ENCODE peak calls at places on chromosome 3, in seven cellular contexts. Z is HFF-Myc; G is neural progenitor cell; Y is tibial nerve; B is GM10248; M is activated CD8-positive, alpha-beta T cell treated with anti-CD3 and anti-CD28 coated beads for 36 hours; V is A549. C is an unnamed sample.
A peak's percentile ranks its signal among the peaks of the same experiment; 100 is the strongest.

GRCh38 chr3:32782417-32782816 is 35.4 kb upstream of the TRIM71 start:
- DNase-seq in M (no peak), Z (no peak), B (no peak), Y (no peak), G (no peak), V (no peak), C (no peak)

GRCh38 chr3:1578105-1578833 is 485.4 kb downstream of the CNTN6 start:
- DNase-seq in V (no peak), Z (no peak), M (no peak), G (no peak), Y (no peak), B (no peak), C (no peak)

GRCh38 chr3:11954312-11954934 is 49.8 kb upstream of the SYN2 start:
- DNase-seq in M (no peak), Z (no peak), Y (no peak), G (no peak), B (no peak), V (no peak), C (no peak)

GRCh38 chr3:140093742-140094141 is 158.8 kb downstream of the CLSTN2 start:
- DNase-seq in B (no peak), G (no peak), V (no peak), Y (peak; percentile 78), Z (peak; percentile 70), M (no peak), C (no peak)

GRCh38 chr3:151434151-151434890 is 26.5 kb downstream of the IGSF10 start:
- DNase-seq in Z (peak; percentile 41), M (no peak), B (no peak), G (no peak), Y (no peak), V (peak; percentile 77), C (no peak)

GRCh38 chr3:141227752-141228151 is 3.9 kb upstream of the PXYLP1 start:
- DNase-seq in V (no peak), Z (no peak), M (no peak), Y (no peak), G (no peak), B (no peak), C (no peak)

GRCh38 chr3:177330771-177331170 is 133.5 kb upstream of the TBL1XR1 start:
- DNase-seq in Z (no peak), G (no peak), Y (no peak), V (no peak), M (no peak), B (no peak), C (no peak)

GRCh38 chr3:23886311-23886710 is 30.5 kb downstream of the NKIRAS1 start:
- DNase-seq in M (no peak), Y (no peak), G (no peak), V (no peak), B (no peak), Z (no peak), C (no peak)

GRCh38 chr3:11452988-11453847 is 181.0 kb downstream of the ATG7 start:
- DNase-seq in M (no peak), V (no peak), B (no peak), G (peak; percentile 19), Y (no peak), Z (peak; percentile 43), C (no peak)

GRCh38 chr3:150149651-150150051 is 179.0 kb upstream of the PFN2 start:
- DNase-seq in Z (no peak), Y (no peak), G (no peak), M (no peak), B (no peak), V (no peak), C (no peak)

GRCh38 chr3:70120360-70120966 is 120.9 kb downstream of the SAMMSON start:
- DNase-seq in Z (peak; percentile 25), M (peak; percentile 81), B (peak; percentile 72), Y (peak; percentile 76), V (peak; percentile 90), G (peak; percentile 73), C (peak; percentile 74)

DNA sequence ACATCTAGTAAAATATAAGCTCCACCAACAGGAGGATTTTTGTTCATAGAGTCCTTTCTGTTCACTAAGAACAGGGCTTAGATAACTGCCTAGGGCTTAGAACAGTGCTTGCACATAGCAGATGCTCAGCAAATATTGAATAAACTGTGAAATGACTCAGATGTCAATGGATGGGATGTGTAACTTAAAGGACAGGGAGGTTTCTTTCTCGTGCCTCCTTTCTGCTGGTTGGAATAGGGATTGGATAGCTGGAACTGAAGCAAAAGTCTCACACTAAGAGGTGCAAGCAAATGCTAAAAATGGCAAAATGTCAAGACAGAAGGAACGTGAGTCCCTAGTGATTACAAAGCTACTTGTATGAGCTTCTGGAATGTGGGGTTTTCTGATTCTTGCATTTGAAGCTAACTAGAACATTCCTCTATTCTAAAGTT is 392.8 kb upstream of the WNT5A start:
- DNase-seq in Z (no peak), B (no peak), M (no peak), G (no peak), V (no peak), Y (no peak), C (no peak)
- TF ChIP-seq CTCF in Z (no peak), B (no peak), M (no peak), G (no peak), V (no peak), Y (no peak), C (no peak)

DNA sequence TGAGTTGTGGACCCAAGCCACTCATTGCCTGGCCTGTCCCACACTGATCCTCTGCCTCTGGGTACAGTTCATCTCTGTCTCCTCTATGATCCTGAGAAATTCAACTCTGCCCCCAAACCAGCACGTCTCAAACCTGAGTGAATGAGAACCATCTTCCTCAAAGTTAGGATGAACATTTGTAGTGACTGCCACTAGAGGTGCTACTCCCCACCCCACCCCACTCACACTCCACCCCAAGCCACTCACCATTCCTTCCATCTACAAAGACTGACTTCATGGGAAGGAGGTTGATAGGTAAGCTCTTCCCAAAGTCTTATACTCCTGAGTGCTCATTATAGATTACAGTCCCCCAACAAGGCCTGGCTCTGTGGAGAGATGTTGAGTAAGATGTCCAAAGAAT is 43.8 kb downstream of the NEK10 start:
- DNase-seq in B (no peak), V (no peak), Z (no peak), Y (no peak), G (no peak), M (no peak), C (no peak)
- TF ChIP-seq CTCF in B (no peak), V (no peak), Z (peak; percentile 23), Y (no peak), G (no peak), M (peak; percentile 10), C (no peak)

GRCh38 chr3:131193671-131194291 is 167.1 kb downstream of the NEK11 start:
- DNase-seq in Z (no peak), B (no peak), M (no peak), Y (no peak), V (peak; percentile 9), G (no peak), C (no peak)
- TF ChIP-seq CTCF in Z (no peak), B (no peak), M (no peak), Y (no peak), V (no peak), G (peak; percentile 22), C (no peak)

GRCh38 chr3:7407107-7407506 is 546.2 kb downstream of the GRM7 start:
- DNase-seq in M (no peak), Y (no peak), B (no peak), V (peak; percentile 7), Z (no peak), G (no peak), C (no peak)
- TF ChIP-seq CTCF in M (no peak), Y (no peak), B (no peak), V (no peak), Z (no peak), G (peak; percentile 19), C (no peak)

DNA sequence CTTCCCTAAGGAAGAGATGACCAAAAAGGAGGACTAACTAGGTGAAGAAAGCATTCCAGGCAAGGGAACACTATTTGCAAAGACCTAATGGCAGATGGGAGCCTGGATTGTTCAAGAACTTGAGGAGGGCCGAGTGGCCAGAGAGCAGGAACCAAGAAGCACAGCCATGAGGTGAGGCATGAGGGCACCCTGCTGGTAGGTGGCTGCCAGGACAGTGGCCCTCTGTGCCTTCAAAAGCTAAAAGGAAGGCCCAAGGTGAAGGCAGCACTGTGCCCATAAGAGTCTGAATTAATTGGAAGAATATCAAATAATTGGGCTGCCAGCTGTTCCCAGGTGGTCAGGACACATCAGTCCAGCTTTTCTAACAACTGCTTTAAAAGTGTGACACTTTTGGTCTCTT is 27.9 kb upstream of the CTDSPL start:
- DNase-seq in V (peak; percentile 36), G (no peak), Y (no peak), B (no peak), M (no peak), Z (no peak), C (no peak)
- TF ChIP-seq CTCF in V (peak; percentile 7), G (no peak), Y (no peak), B (peak; percentile 30), M (no peak), Z (peak; percentile 18), C (no peak)